ENCODE peak calls at places on chromosomes 16 and 17, in five cellular contexts. M, R, K, X and Z are unnamed samples.

GRCh38 chr17:74522381-74523090 is 8.7 kb downstream of the CD300LB start:
- DNase-seq in K (no peak), M (no peak), X (no peak), R (no peak), Z (peak)

GRCh38 chr16:979859-980594 is 1.5 kb upstream of the SOX8 start:
- DNase-seq in X (no peak), K (no peak), M (no peak), R (no peak), Z (no peak)

GRCh38 chr17:81067331-81067730 is 32.4 kb downstream of the BAIAP2 start:
- DNase-seq in R (no peak), M (no peak), X (no peak), K (no peak), Z (no peak)

GRCh38 chr17:57302690-57303089 is 46.4 kb downstream of the MSI2 start:
- DNase-seq in R (no peak), K (no peak), X (no peak), M (no peak), Z (no peak)

GRCh38 chr17:45092932-45093430 is 31.9 kb downstream of the NMT1 start:
- DNase-seq in K (no peak), X (no peak), R (no peak), M (no peak), Z (peak)

GRCh38 chr16:82384017-82384416 is 214.0 kb upstream of the MPHOSPH6 start:
- DNase-seq in X (no peak), M (no peak), K (peak), R (no peak), Z (no peak)

GRCh38 chr16:27230562-27230991 is 27.3 kb downstream of the KDM8 start:
- DNase-seq in K (no peak), R (no peak), X (no peak), M (peak), Z (no peak)

GRCh38 chr17:81701288-81702071 is 1.7 kb upstream of the MRPL12 start:
- DNase-seq in X (no peak), K (no peak), R (no peak), M (no peak), Z (no peak)

GRCh38 chr17:31538080-31538762 is 146.7 kb downstream of the RAB11FIP4 start:
- DNase-seq in X (no peak), R (no peak), M (no peak), K (no peak), Z (no peak)

GRCh38 chr16:83686726-83687125 is 121.1 kb upstream of the HSBP1 start:
- DNase-seq in R (no peak), K (no peak), X (no peak), M (no peak), Z (no peak)

GRCh38 chr16:25950586-25951201 is 258.9 kb downstream of the HS3ST4 start:
- DNase-seq in K (no peak), R (no peak), X (no peak), M (no peak), Z (no peak)

GRCh38 chr17:2598166-2598565 is 4.7 kb downstream of the PAFAH1B1 start:
- DNase-seq in R (no peak), K (no peak), M (no peak), X (no peak), Z (no peak)

GRCh38 chr17:40617678-40618240 is 29.9 kb downstream of the SMARCE1 start:
- DNase-seq in K (no peak), M (no peak), X (no peak), R (no peak), Z (no peak)

GRCh38 chr16:56851671-56852400 is 13.2 kb upstream of the SLC12A3 start:
- DNase-seq in K (no peak), X (no peak), R (no peak), M (no peak), Z (no peak)

GRCh38 chr16:55029509-55029908 is 98.8 kb downstream of the IRX5 start:
- DNase-seq in M (no peak), K (no peak), R (no peak), X (no peak), Z (no peak)

GRCh38 chr16:30054959-30055553 is 10.5 kb upstream of the ALDOA start:
- DNase-seq in X (peak), M (no peak), R (no peak), K (no peak), Z (no peak)

GRCh38 chr16:88505405-88506082 is 52.5 kb downstream of the ZFPM1 start:
- DNase-seq in K (no peak), R (peak), M (peak), X (peak), Z (no peak)

GRCh38 chr16:85991856-85992255 is 92.9 kb downstream of the IRF8 start:
- DNase-seq in K (no peak), X (no peak), R (no peak), M (no peak), Z (no peak)

GRCh38 chr17:14214271-14214670 is 22.4 kb downstream of the CDRT15 start:
- DNase-seq in R (no peak), X (no peak), K (no peak), M (no peak), Z (no peak)

GRCh38 chr16:70437582-70438324 is 1.1 kb downstream of the ST3GAL2 start:
- DNase-seq in R (no peak), M (no peak), X (no peak), K (no peak), Z (no peak)

GRCh38 chr16:87667946-87668345 is 65.6 kb downstream of the JPH3 start:
- DNase-seq in K (no peak), R (no peak), X (no peak), M (no peak), Z (no peak)

GRCh38 chr17:42538482-42538881 is 2.4 kb downstream of the NAGLU start:
- DNase-seq in K (no peak), M (no peak), X (no peak), R (no peak), Z (no peak)

GRCh38 chr16:66442502-66443268 is 15.6 kb downstream of the BEAN1 start:
- DNase-seq in M (no peak), R (no peak), X (no peak), K (no peak), Z (no peak)

GRCh38 chr16:50610331-50611262 is 62.4 kb downstream of the NKD1 start:
- DNase-seq in K (no peak), X (no peak), M (no peak), R (no peak), Z (no peak)

GRCh38 chr16:19008245-19008644 is 24.5 kb downstream of the TMC7 start:
- DNase-seq in K (no peak), R (no peak), M (no peak), X (no peak), Z (no peak)

GRCh38 chr16:29314292-29314934 is 92.1 kb downstream of the NPIPB11 start:
- DNase-seq in X (no peak), M (no peak), K (no peak), R (no peak), Z (no peak)

GRCh38 chr17:7439462-7440112 is at the start of gene FGF11:
- DNase-seq in X (no peak), M (no peak), R (no peak), K (no peak), Z (no peak)

GRCh38 chr17:42101513-42102292 is 3.4 kb upstream of the ZNF385C start:
- DNase-seq in R (peak), M (peak), K (no peak), X (peak), Z (peak)

GRCh38 chr16:9612267-9612666 is 520.8 kb downstream of the HAPSTR1 start:
- DNase-seq in M (no peak), R (no peak), X (no peak), K (no peak), Z (no peak)

GRCh38 chr16:11190585-11191565 is 65.1 kb downstream of the SOCS1 start:
- DNase-seq in M (no peak), R (no peak), X (no peak), K (no peak), Z (no peak)

GRCh38 chr16:50458694-50459271 is 89.4 kb upstream of the NKD1 start:
- DNase-seq in X (peak), M (no peak), R (peak), K (peak), Z (no peak)

GRCh38 chr17:66776999-66777688 is 57.8 kb upstream of the CACNG5 start:
- DNase-seq in R (no peak), M (no peak), X (no peak), K (no peak), Z (no peak)

GRCh38 chr17:15463363-15463762 is 4.1 kb downstream of the CDRT4 start:
- DNase-seq in X (no peak), K (no peak), M (no peak), R (no peak), Z (no peak)